ENCODE peak calls at places on chromosomes 6 and 20, in nine cellular contexts. V is T follicular helper cell; S is stimulated activated CD4-positive, alpha-beta T cell treated with anti-CD3 and anti-CD28 coated beads, Interleukin-4, amount 100 ng/mL, for 1 hour; N is neural crest cell; A is NCI-H748 treated with DMSO at 0.1 percent for 48 hours; O is adrenal gland; K is stimulated activated CD8-positive, alpha-beta memory T cell treated with anti-CD3 and anti-CD28 coated beads, Interleukin-4, amount 100 ng/mL, for 48 hours; Z is activated CD4-positive, CD25-positive, alpha-beta regulatory T cell treated with anti-CD3 and anti-CD28 coated beads, Interleukin-2, amount 50 U/mL, for 72 hours; Q is esophagus squamous epithelium. P is an unnamed sample.

GRCh38 chr20:31833130-31833930 is 12.1 kb downstream of the FOXS1 start:
- DNase-seq in S (peak), N (peak), K (peak), O (peak), V (peak), A (no peak), Z (peak), Q (no peak), P (no peak)

GRCh38 chr6:134724653-134725340 is 225.1 kb downstream of the ALDH8A1 start:
- DNase-seq in O (no peak), N (no peak), S (no peak), A (no peak), K (no peak), Q (no peak), V (no peak), Z (no peak), P (no peak)

GRCh38 chr6:19415605-19416326 is 421.4 kb upstream of the ID4 start:
- DNase-seq in S (no peak), K (no peak), A (no peak), O (no peak), Q (no peak), N (no peak), Z (no peak), V (no peak), P (no peak)

GRCh38 chr6:22056398-22056797 is 240.4 kb downstream of the PRL start:
- DNase-seq in N (no peak), Q (no peak), K (no peak), O (no peak), Z (no peak), V (no peak), A (no peak), S (no peak), P (no peak)

GRCh38 chr6:100678027-100678426 is 203.1 kb downstream of the ASCC3 start:
- DNase-seq in O (no peak), V (no peak), S (no peak), Q (no peak), Z (no peak), N (no peak), K (no peak), A (no peak), P (no peak)

GRCh38 chr6:159935065-159935464 is 33.8 kb upstream of the IGF2R start:
- DNase-seq in O (no peak), S (no peak), Z (no peak), Q (no peak), A (no peak), N (no peak), K (no peak), V (no peak), P (no peak)

GRCh38 chr6:17280552-17281090 is 540 bp upstream of the RBM24 start:
- DNase-seq in Z (peak), N (peak), K (peak), V (no peak), S (peak), Q (no peak), O (no peak), A (no peak), P (no peak)

GRCh38 chr20:54212226-54212625 is 4.3 kb downstream of the PFDN4 start:
- DNase-seq in A (no peak), V (no peak), O (no peak), S (no peak), Q (no peak), K (no peak), N (no peak), Z (no peak), P (no peak)

GRCh38 chr6:73866305-73866704 is 170.3 kb downstream of the CD109 start:
- DNase-seq in O (no peak), A (no peak), V (no peak), N (no peak), Q (no peak), K (no peak), S (no peak), Z (no peak), P (no peak)

GRCh38 chr20:4153251-4153650 is 137.9 kb upstream of the RNF24 start:
- DNase-seq in V (no peak), K (no peak), O (no peak), A (no peak), Q (no peak), S (no peak), Z (no peak), N (no peak), P (no peak)

GRCh38 chr6:143236151-143236788 is 175.6 kb downstream of the AIG1 start:
- DNase-seq in Z (no peak), V (no peak), S (no peak), N (no peak), K (no peak), Q (no peak), A (no peak), O (peak), P (no peak)

GRCh38 chr20:21702553-21703467 is 2.7 kb upstream of the PAX1 start:
- DNase-seq in Z (no peak), Q (no peak), O (no peak), V (no peak), A (peak), S (peak), K (peak), N (peak), P (no peak)

GRCh38 chr6:6712258-6712978 is 123.9 kb downstream of the LY86 start:
- DNase-seq in Q (no peak), Z (no peak), V (no peak), A (no peak), K (no peak), O (peak), S (no peak), N (no peak), P (no peak)

GRCh38 chr6:111922454-111923297 is 49.4 kb upstream of the FYN start:
- DNase-seq in O (no peak), K (no peak), N (no peak), Q (no peak), Z (no peak), V (no peak), A (peak), S (no peak), P (no peak)

P was measured in NCI-H2227 treated with DMSO at 0.1 percent for 48 hours.